ENCODE peak calls at places on chromosomes 7 and 10, in four cellular contexts. B is CD8-positive, alpha-beta T cell; C is cardiac muscle cell; X is fibroblast of lung. T is an unnamed sample. For H3K4me1, the result is how much of the 10 kb centered on the place peaks cover.

GRCh38 chr10:87578799-87579401 is 74.2 kb downstream of the MINPP1 start:
- DNase-seq in C (no peak), B (no peak), X (peak), T (no peak)

GRCh38 chr10:72315611-72316385 is 38.9 kb downstream of the DNAJB12 start:
- DNase-seq in C (no peak), B (no peak), X (peak), T (peak)

GRCh38 chr10:116094356-116094755 is 178.7 kb downstream of the GFRA1 start:
- DNase-seq in C (no peak), X (no peak), B (no peak), T (no peak)

GRCh38 chr7:16734148-16734726 is 19.3 kb upstream of the TSPAN13 start:
- DNase-seq in C (no peak), B (no peak), X (no peak), T (no peak)

GRCh38 chr10:100600218-100600617 is 64.5 kb downstream of the HIF1AN start:
- DNase-seq in B (no peak), C (no peak), X (peak), T (no peak)

GRCh38 chr7:18996583-18996982 is 120.9 kb downstream of the TWIST1 start:
- DNase-seq in C (no peak), X (no peak), B (no peak), T (no peak)

GRCh38 chr7:130930260-130930659 is 196.3 kb upstream of the KLF14 start:
- DNase-seq in B (no peak), X (peak), C (no peak), T (no peak)

GRCh38 chr10:61899997-61900828 is 1.3 kb upstream of the ARID5B start:
- DNase-seq in X (peak), B (peak), C (peak), T (peak)

GRCh38 chr7:155881471-155882350 is 69.4 kb upstream of the SHH start:
- DNase-seq in X (no peak), B (no peak), C (no peak), T (no peak)

GRCh38 chr7:21912305-21912704 is 33.4 kb downstream of the CDCA7L start:
- DNase-seq in C (no peak), X (peak), B (no peak), T (no peak)

GRCh38 chr7:107594961-107595737 is 15.1 kb downstream of the BCAP29 start:
- DNase-seq in B (no peak), C (no peak), X (peak), T (no peak)

GRCh38 chr7:90717286-90718060 is 121.4 kb downstream of the CDK14 start:
- DNase-seq in B (no peak), X (peak), C (no peak), T (no peak)

GRCh38 chr10:44058259-44058658 is 326.6 kb downstream of the CXCL12 start:
- DNase-seq in B (no peak), C (no peak), X (no peak), T (no peak)

GRCh38 chr7:48471206-48471605 is 299.9 kb downstream of the ABCA13 start:
- DNase-seq in B (no peak), C (no peak), X (no peak), T (no peak)

GRCh38 chr10:115093286-115093775 is at the start of gene ATRNL1:
- DNase-seq in X (peak), B (no peak), C (peak), T (peak)

GRCh38 chr10:7969623-7970022 is 84.9 kb upstream of the GATA3 start:
- DNase-seq in X (peak), C (no peak), B (no peak), T (no peak)

GRCh38 chr10:13589316-13589715 is 2.6 kb downstream of the PRPF18 start:
- DNase-seq in C (no peak), B (no peak), X (no peak), T (no peak)

GRCh38 chr7:23247602-23248335 is 1.2 kb downstream of the GPNMB start:
- DNase-seq in B (no peak), X (no peak), C (no peak), T (peak)

GRCh38 chr7:22662031-22662430 is 65.0 kb upstream of the IL6 start:
- DNase-seq in B (no peak), X (no peak), C (no peak), T (no peak)

GRCh38 chr7:149727053-149727452 is 46.3 kb downstream of the ZNF467 start:
- DNase-seq in C (no peak), B (no peak), X (no peak), T (peak)

GRCh38 chr7:7159063-7159645 is 23.2 kb upstream of the C1GALT1 start:
- DNase-seq in C (no peak), X (no peak), B (no peak), T (no peak)

GRCh38 chr7:5652118-5652517 is 129.3 kb downstream of the RNF216 start:
- DNase-seq in B (no peak), X (no peak), C (no peak), T (no peak)

GRCh38 chr7:5643280-5643679 is 138.2 kb downstream of the RNF216 start:
- DNase-seq in X (no peak), C (no peak), B (peak), T (no peak)

GRCh38 chr7:5647816-5648215 is 133.6 kb downstream of the RNF216 start:
- DNase-seq in C (no peak), B (no peak), X (no peak), T (no peak)

GRCh38 chr7:5649658-5650057 is 131.8 kb downstream of the RNF216 start:
- DNase-seq in C (no peak), X (no peak), B (no peak), T (no peak)

GRCh38 chr7:5646846-5647245 is 134.6 kb downstream of the RNF216 start:
- DNase-seq in B (no peak), C (no peak), X (peak), T (no peak)
- H3K27ac ChIP-seq in B (no peak), C (no peak), X (no peak), T (no peak)

GRCh38 chr7:830069-830468 is 2.2 kb upstream of the SUN1 start:
- DNase-seq in X (no peak), C (no peak), B (no peak), T (no peak)
- H3K4me1 ChIP-seq in X (under half), C (under half), B (under half), T (under half)

GRCh38 chr7:50666124-50666496 is 100.9 kb upstream of the DDC start:
- DNase-seq in C (no peak), B (no peak), X (no peak), T (no peak)

GRCh38 chr7:50667338-50667737 is 102.1 kb upstream of the DDC start:
- DNase-seq in B (no peak), X (peak), C (no peak), T (no peak)

GRCh38 chr7:50664937-50665336 is 99.7 kb upstream of the DDC start:
- DNase-seq in B (no peak), C (no peak), X (no peak), T (no peak)

GRCh38 chr7:50664461-50664922 is 99.3 kb upstream of the DDC start:
- DNase-seq in B (no peak), C (no peak), X (peak), T (no peak)

GRCh38 chr7:50665403-50666123 is 100.4 kb upstream of the DDC start:
- DNase-seq in X (peak), C (no peak), B (no peak), T (no peak)
- H3K27ac ChIP-seq in X (no peak), C (no peak), B (no peak), T (peak)

GRCh38 chr7:132149801-132150310 is 426.4 kb downstream of the PLXNA4 start:
- DNase-seq in B (no peak), X (no peak), C (no peak), T (no peak)

GRCh38 chr7:132148876-132149275 is 427.4 kb downstream of the PLXNA4 start:
- DNase-seq in C (no peak), B (no peak), X (no peak), T (no peak)

GRCh38 chr7:132152490-132152889 is 423.8 kb downstream of the PLXNA4 start:
- DNase-seq in X (no peak), B (no peak), C (no peak), T (no peak)

GRCh38 chr7:132154248-132154647 is 422.0 kb downstream of the PLXNA4 start:
- DNase-seq in C (no peak), B (no peak), X (no peak), T (no peak)

GRCh38 chr7:132150711-132151110 is 425.6 kb downstream of the PLXNA4 start:
- DNase-seq in B (no peak), C (no peak), X (no peak), T (no peak)
- H3K4me1 ChIP-seq in B (under half), C (under half), X (under half), T (under half)

DNA sequence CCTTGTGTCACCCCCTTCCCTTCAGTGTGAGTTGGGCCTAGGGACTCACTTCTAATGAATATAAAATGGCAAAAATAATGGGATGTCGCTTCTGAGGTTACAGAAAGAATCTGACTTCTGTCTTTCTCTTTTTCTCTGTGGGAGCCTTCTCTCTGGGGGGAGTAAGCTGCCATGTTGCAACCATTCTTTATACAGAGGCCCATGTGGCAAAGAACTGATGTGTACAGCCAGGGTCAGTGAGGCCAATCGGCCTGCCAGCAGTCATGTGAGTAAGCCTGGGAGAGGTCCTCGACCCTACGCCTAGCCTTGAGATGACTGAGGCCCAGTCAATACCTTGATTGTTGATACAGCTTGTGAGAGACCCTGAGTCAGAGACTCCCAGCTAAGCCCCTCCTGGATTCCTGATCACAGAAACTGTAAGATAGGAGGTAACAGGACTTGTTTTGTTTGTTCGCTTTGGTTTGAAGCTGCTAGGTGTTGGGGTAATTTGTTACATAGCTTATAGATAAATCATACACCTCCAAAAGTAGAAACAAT is 1.7 kb downstream of the TCAF1 start:
- DNase-seq in B (no peak), C (no peak), X (peak), T (no peak)
- H3K27ac ChIP-seq in B (no peak), C (peak), X (peak), T (no peak)

DNA sequence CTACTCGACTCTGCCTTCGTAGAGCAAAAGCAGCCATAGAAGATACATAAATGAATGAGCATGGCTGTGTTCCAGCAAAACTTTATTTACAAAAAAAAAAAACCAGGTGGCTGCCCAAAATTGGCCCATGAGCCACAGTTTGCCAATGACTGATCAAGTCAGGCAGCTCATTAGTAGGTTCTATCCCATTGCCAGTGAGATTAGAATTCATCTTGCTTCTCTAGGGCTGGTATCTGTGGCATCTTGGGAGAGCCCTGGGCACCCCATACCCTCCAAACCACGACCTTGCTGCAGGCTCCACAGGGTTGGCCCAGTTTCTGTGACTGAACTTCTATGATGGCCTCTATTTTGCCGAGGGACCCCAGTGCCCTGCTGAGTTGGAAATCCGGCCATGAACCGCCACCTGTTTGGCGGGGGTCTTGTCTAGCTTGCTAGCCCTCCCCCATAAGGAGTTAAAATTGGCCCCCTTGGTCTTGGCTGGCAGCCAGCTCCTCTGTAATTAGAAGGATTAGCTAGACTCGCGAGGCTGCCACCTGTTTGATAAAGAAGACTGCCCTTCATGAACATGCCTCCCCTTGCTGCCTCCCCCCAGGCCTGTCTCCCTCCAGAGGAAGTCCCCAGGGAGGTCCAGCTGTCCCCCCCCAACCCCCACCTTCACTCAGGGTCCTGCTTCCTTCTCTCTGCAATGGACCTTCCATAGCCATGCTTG is 83.9 kb downstream of the CHN2 start:
- DNase-seq in C (no peak), B (no peak), X (no peak), T (no peak)
- H3K4me1 ChIP-seq in C (under half), B (under half), X (under half), T (under half)